ENCODE peak calls at places on chromosomes 3 and 15, in five cellular contexts. U is pons; F is endothelial cell; B is effector CD4-positive, alpha-beta T cell; S is activated T-cell treated with anti-CD3 and anti-CD28 coated beads, Interleukin-2, amount 50 U/mL, for 24 hours. E is an unnamed sample.

GRCh38 chr15:78280289-78281072 is 16.1 kb downstream of the DNAJA4 start:
- DNase-seq in U (no peak), F (no peak), B (no peak), S (no peak), E (no peak)

GRCh38 chr3:171458857-171459129 is 1.4 kb downstream of the TNIK start:
- DNase-seq in U (no peak), F (peak; percentile 37), B (no peak), S (peak; percentile 34), E (no peak)

GRCh38 chr3:42216302-42216701 is 49.7 kb downstream of the CCK start:
- DNase-seq in U (no peak), F (no peak), B (no peak), S (no peak), E (no peak)

GRCh38 chr15:66131831-66132230 is 121.7 kb downstream of the MEGF11 start:
- DNase-seq in U (no peak), F (no peak), B (no peak), S (no peak), E (peak; percentile 67)

GRCh38 chr3:100978036-100978659 is 15.1 kb downstream of the ABI3BP start:
- DNase-seq in U (no peak), F (no peak), B (no peak), S (no peak), E (no peak)

GRCh38 chr3:146625117-146625775 is 20.1 kb upstream of the PLSCR5 start:
- DNase-seq in U (peak; percentile 23), F (no peak), B (no peak), S (no peak), E (no peak)

GRCh38 chr15:98813956-98814355 is 165.6 kb downstream of the IGF1R start:
- DNase-seq in U (no peak), F (no peak), B (no peak), S (no peak), E (no peak)

GRCh38 chr15:90711418-90711824 is 5.7 kb upstream of the BLM start:
- DNase-seq in U (no peak), F (no peak), B (no peak), S (no peak), E (no peak)

GRCh38 chr3:68985391-68985790 is 28.1 kb downstream of the EOGT start:
- DNase-seq in U (no peak), F (no peak), B (no peak), S (no peak), E (no peak)

GRCh38 chr3:197499427-197499826 is 56.3 kb downstream of the BDH1 start:
- DNase-seq in U (no peak), F (no peak), B (no peak), S (no peak), E (no peak)

GRCh38 chr3:149373235-149374125 is 4.0 kb downstream of the TM4SF1 start:
- DNase-seq in U (no peak), F (no peak), B (no peak), S (no peak), E (no peak)

GRCh38 chr3:60424034-60424433 is 827.2 kb downstream of the FHIT start:
- DNase-seq in U (no peak), F (no peak), B (no peak), S (no peak), E (no peak)

GRCh38 chr15:91140561-91140960 is 40.5 kb downstream of the SV2B start:
- DNase-seq in U (no peak), F (no peak), B (no peak), S (no peak), E (no peak)